ENCODE peak calls at places on chromosomes 12 and 14, in six cellular contexts. P is GM12891, J is K562, H is HepG2, W is H1, V is GM12878. T is an unnamed sample.

GRCh38 chr12:111451649-111452129 is 46.0 kb downstream of the SH2B3 start:
- DNase-seq in P (no peak), J (peak), H (peak), W (peak), V (no peak), T (no peak)

GRCh38 chr12:40829738-40830144 is 137.5 kb downstream of the CNTN1 start:
- DNase-seq in P (no peak), J (no peak), H (no peak), W (no peak), V (no peak), T (no peak)

GRCh38 chr12:124172646-124173045 is 122.2 kb upstream of the RFLNA start:
- DNase-seq in P (no peak), J (no peak), H (no peak), W (no peak), V (no peak), T (no peak)

GRCh38 chr12:90024261-90024660 is 315.6 kb upstream of the ATP2B1 start:
- DNase-seq in P (no peak), J (no peak), H (no peak), W (no peak), V (no peak), T (no peak)

GRCh38 chr12:53056901-53057300 is 7.0 kb downstream of the TNS2 start:
- DNase-seq in P (no peak), J (no peak), H (no peak), W (no peak), V (no peak), T (no peak)

GRCh38 chr12:18430425-18431048 is 169.2 kb downstream of the PIK3C2G start:
- DNase-seq in P (peak), J (peak), H (peak), W (peak), V (no peak), T (no peak)

GRCh38 chr12:3904999-3905398 is 31.8 kb upstream of the PARP11 start:
- DNase-seq in P (no peak), J (no peak), H (no peak), W (no peak), V (no peak), T (no peak)

GRCh38 chr14:85617799-85618198 is 87.9 kb downstream of the FLRT2 start:
- DNase-seq in P (no peak), J (no peak), H (no peak), W (no peak), V (no peak), T (no peak)

GRCh38 chr12:119178544-119179334 is at the start of gene HSPB8:
- DNase-seq in P (no peak), J (peak), H (peak), W (peak), V (no peak), T (no peak)

GRCh38 chr14:23408307-23408630 is 196 bp upstream of the MYH6 start:
- DNase-seq in P (no peak), J (no peak), H (no peak), W (no peak), V (no peak), T (no peak)

GRCh38 chr14:79229383-79229875 is 981.9 kb downstream of the DIO2 start:
- DNase-seq in P (no peak), J (no peak), H (no peak), W (no peak), V (no peak), T (no peak)

GRCh38 chr14:51616724-51617409 is 34.8 kb upstream of the FRMD6 start:
- DNase-seq in P (no peak), J (no peak), H (peak), W (no peak), V (no peak), T (no peak)
- TF ChIP-seq POLR2AphosphoS5 in P (no peak), J (no peak), H (no peak), W (no peak), V (no peak), T (no peak)

DNA sequence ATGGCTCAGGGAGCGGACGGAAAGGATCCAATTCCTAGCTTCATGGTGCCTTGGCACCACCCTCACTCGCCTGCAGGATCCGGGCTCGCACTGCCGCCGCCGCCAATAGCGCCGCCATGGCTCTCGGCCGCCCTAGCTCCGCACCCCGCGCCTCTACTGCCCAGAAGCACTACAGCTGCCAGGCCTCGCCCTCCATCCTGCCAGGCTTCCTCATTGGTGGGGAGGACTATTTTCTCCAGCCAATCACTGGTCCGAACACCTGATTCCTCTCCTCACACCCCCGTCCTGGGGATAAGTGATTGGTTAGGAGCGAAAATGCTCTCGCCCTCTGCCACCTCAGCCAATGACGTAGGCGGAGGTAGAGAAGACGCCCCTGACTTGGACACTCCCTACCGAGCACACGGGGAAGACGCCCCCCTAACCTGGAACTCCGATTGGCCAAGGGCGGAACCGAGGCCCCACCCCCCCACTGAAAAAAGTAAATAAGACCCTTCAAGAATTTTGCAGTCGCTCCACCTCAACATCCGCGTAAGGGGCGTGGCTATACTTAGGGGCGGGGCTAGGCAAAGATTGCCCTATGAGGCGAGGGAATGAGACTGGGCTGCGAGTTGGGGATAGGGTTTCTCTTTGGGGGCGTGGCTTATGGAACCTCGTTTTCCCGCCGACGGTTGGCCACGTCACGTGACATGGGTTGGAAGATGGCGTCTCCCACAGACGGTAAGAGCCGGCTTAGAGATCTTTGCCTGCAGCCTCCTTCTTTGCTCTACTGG is at the start of the genes ALDH6A1 and LIN52:
- DNase-seq in P (peak), J (peak), H (peak), W (peak), V (peak), T (peak)
- TF ChIP-seq POLR2A in P (peak), J (peak), H (peak), W (peak), V (peak), T (peak)

GRCh38 chr14:69858801-69859200 is 20.4 kb upstream of the SMOC1 start:
- DNase-seq in P (no peak), J (no peak), H (no peak), W (no peak), V (no peak), T (no peak)
- TF ChIP-seq TAF1 in P (no peak), J (no peak), H (no peak), W (no peak), V (no peak), T (no peak)

GRCh38 chr12:33533527-33533926 is 93.9 kb upstream of the SYT10 start:
- DNase-seq in P (no peak), J (no peak), H (no peak), W (no peak), V (no peak), T (no peak)
- TF ChIP-seq POLR2AphosphoS5 in P (no peak), J (no peak), H (no peak), W (no peak), V (no peak), T (no peak)

DNA sequence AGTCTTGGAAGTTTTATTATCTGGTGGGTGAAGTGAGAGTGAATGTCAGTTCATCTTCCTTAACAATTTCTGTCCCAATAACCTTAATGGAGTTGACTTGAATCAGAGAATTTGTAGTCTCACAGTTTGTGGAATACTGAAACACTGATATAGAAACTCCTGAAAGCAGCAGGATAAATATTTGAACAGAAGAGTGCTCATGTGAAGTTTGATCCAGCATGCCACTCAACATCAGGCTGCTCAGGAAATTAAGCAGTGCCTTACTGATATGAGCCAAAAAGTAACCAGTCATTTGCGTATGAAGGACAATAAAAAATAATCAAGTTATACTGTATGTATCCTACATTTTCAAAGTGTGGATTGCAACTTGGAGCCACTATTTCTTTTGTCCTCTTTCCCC is 15.7 kb downstream of the MUCL1 start:
- DNase-seq in P (no peak), J (no peak), H (no peak), W (no peak), V (no peak), T (no peak)
- TF ChIP-seq POLR2A in P (no peak), J (no peak), H (no peak), W (no peak), V (no peak), T (no peak)

GRCh38 chr14:100898465-100898864 is 5.1 kb downstream of the RTL1 start:
- DNase-seq in P (no peak), J (no peak), H (no peak), W (peak), V (no peak), T (no peak)
- TF ChIP-seq TAF1 in P (no peak), J (no peak), H (no peak), W (no peak), V (no peak), T (no peak)

GRCh38 chr14:76902591-76902990 is 76.4 kb downstream of the LRRC74A start:
- DNase-seq in P (no peak), J (no peak), H (no peak), W (no peak), V (no peak), T (no peak)

GRCh38 chr14:76904100-76904739 is 78.0 kb downstream of the LRRC74A start:
- DNase-seq in P (no peak), J (no peak), H (no peak), W (no peak), V (no peak), T (no peak)

GRCh38 chr14:76901171-76902055 is 75.2 kb downstream of the LRRC74A start:
- DNase-seq in P (no peak), J (no peak), H (no peak), W (no peak), V (no peak), T (no peak)

GRCh38 chr14:76908834-76909233 is 82.6 kb downstream of the LRRC74A start:
- DNase-seq in P (peak), J (no peak), H (no peak), W (no peak), V (peak), T (no peak)

GRCh38 chr14:76904740-76905569 is 78.7 kb downstream of the LRRC74A start:
- DNase-seq in P (peak), J (no peak), H (peak), W (no peak), V (peak), T (peak)
- TF ChIP-seq POLR2AphosphoS5 in P (no peak), J (no peak), H (no peak), W (no peak), V (no peak), T (peak)

GRCh38 chr12:56221757-56222530 is at the start of gene RNF41:
- DNase-seq in P (peak), J (peak), H (peak), W (peak), V (peak), T (peak)
- TF ChIP-seq POLR2A in P (peak), J (peak), H (peak), W (peak), V (peak), T (peak)

GRCh38 chr14:66613344-66613743 is 105.4 kb downstream of the GPHN start:
- DNase-seq in P (no peak), J (no peak), H (no peak), W (no peak), V (no peak), T (no peak)

GRCh38 chr14:66606826-66607225 is 98.9 kb downstream of the GPHN start:
- DNase-seq in P (no peak), J (no peak), H (no peak), W (no peak), V (no peak), T (no peak)

GRCh38 chr14:66610154-66610563 is 102.2 kb downstream of the GPHN start:
- DNase-seq in P (no peak), J (peak), H (peak), W (no peak), V (no peak), T (no peak)
- TF ChIP-seq TAF1 in P (no peak), J (no peak), H (no peak), W (no peak), V (no peak), T (no peak)